ENCODE peak calls at places on chromosome 5, in four cellular contexts. T, V, Y and K are unnamed samples.

GRCh38 chr5:105952875-105953274 is 1717.9 kb downstream of the EFNA5 start:
- DNase-seq in T (no peak), V (no peak), Y (no peak), K (no peak)

GRCh38 chr5:154368041-154368800 is 77.6 kb upstream of the SAP30L start:
- DNase-seq in T (no peak), V (peak), Y (no peak), K (peak)

GRCh38 chr5:31116466-31117031 is 76.9 kb upstream of the CDH6 start:
- DNase-seq in T (no peak), V (no peak), Y (no peak), K (no peak)

GRCh38 chr5:172458956-172459355 is 4.6 kb upstream of the SH3PXD2B start:
- DNase-seq in T (no peak), V (no peak), Y (no peak), K (no peak)

GRCh38 chr5:31911291-31912265 is 262.5 kb downstream of the GOLPH3 start:
- DNase-seq in T (no peak), V (no peak), Y (no peak), K (no peak)

GRCh38 chr5:66840527-66841013 is 244.4 kb downstream of the MAST4 start:
- DNase-seq in T (peak), V (peak), Y (no peak), K (no peak)

GRCh38 chr5:112823181-112823580 is 37.9 kb upstream of the SRP19 start:
- DNase-seq in T (no peak), V (no peak), Y (no peak), K (no peak)

GRCh38 chr5:40679998-40680681 is 425 bp downstream of the PTGER4 start:
- DNase-seq in T (no peak), V (no peak), Y (no peak), K (no peak)

GRCh38 chr5:150357326-150358260 is at the start of gene TCOF1:
- DNase-seq in T (peak), V (peak), Y (peak), K (peak)

GRCh38 chr5:139204196-139204595 is 6.0 kb upstream of the SIL1 start:
- DNase-seq in T (no peak), V (no peak), Y (no peak), K (no peak)

GRCh38 chr5:53749611-53750010 is 189.2 kb downstream of the NDUFS4 start:
- DNase-seq in T (no peak), V (no peak), Y (no peak), K (no peak)
- TF ChIP-seq SUZ12 in T (no peak), V (no peak), Y (no peak), K (no peak)

GRCh38 chr5:143412656-143413342 is 9.3 kb upstream of the NR3C1 start:
- DNase-seq in T (no peak), V (no peak), Y (no peak), K (no peak)

GRCh38 chr5:143417503-143418139 is 14.1 kb upstream of the NR3C1 start:
- DNase-seq in T (no peak), V (no peak), Y (no peak), K (no peak)

GRCh38 chr5:143418140-143418866 is 14.8 kb upstream of the NR3C1 start:
- DNase-seq in T (no peak), V (peak), Y (no peak), K (no peak)

GRCh38 chr5:143413964-143414669 is 10.6 kb upstream of the NR3C1 start:
- DNase-seq in T (no peak), V (no peak), Y (no peak), K (no peak)

DNA sequence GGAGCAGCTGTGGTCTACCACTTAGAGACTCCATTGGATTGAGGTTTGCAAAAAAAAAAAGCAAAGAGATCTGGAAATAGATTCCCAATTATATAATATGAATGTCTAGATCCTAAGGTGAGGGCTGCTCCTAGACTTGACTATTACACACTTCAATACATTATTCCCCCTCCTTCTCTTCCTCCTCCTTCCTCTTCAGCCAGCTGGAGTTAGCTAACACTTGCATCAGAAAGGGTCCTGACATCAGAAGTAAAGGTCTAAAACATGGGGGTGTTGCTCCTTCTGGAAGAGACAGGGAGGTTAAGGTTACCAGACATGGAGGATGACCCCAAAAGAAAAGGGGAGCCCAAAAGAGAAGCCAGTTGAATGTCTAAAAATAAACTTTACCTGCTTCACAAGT is 12.9 kb upstream of the NR3C1 start:
- DNase-seq in T (no peak), V (no peak), Y (no peak), K (no peak)
- H3K4me3 ChIP-seq in T (no peak), V (no peak), Y (no peak), K (no peak)

GRCh38 chr5:166262395-166262794 is 2029.0 kb upstream of the WWC1 start:
- DNase-seq in T (no peak), V (no peak), Y (no peak), K (no peak)
- TF ChIP-seq SUZ12 in T (no peak), V (no peak), Y (no peak), K (no peak)

DNA sequence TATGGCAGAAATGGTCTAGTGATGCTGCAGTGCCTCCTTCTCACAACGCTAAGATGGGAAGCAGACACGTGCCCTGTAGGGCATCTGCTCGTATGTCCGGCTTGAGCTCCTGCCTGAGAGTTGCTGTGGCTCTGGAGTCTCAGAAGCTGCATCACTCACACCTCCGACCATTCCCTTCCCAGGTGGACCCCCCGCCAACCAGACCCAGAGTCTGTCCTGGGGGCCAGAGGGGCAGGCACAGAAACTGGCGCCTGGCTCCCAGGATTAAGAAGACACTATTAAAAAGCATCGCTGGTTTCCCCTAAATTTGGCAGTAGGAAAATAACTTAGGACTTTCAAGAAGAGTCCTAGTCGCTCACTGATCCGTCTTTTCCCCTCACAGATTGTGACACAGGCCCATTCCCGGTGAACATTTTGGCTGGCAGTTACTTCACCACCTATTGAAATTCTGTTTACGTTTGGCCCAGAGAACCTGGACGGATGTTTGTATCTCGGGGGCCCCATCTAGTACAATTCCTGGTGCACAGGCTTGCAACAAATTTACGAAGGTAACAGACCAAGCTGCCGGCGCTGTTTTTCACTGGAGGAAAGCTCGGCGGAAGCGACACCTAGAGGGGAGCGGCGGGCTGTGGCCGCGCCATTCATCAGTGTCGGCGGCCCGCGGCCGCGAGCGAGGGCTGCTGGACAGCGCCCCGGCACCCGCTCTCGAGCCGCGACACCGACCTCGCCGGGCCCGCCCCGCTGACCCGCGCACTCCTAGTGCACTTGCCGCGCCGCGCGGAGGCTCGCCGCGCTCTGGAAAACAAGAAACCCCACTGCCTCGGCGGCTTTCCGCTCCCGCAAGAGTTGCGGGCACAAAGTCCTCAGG is 1.6 kb downstream of the FSTL4 start:
- DNase-seq in T (no peak), V (peak), Y (peak), K (no peak)
- H3K4me3 ChIP-seq in T (no peak), V (peak), Y (peak), K (peak)

GRCh38 chr5:132677191-132677590 is 3.4 kb downstream of the IL4 start:
- DNase-seq in T (no peak), V (peak), Y (no peak), K (no peak)
- TF ChIP-seq SUZ12 in T (no peak), V (no peak), Y (no peak), K (no peak)

GRCh38 chr5:128201065-128201926 is 117.7 kb downstream of the SLC12A2 start:
- DNase-seq in T (no peak), V (peak), Y (peak), K (peak)
- H3K4me3 ChIP-seq in T (no peak), V (no peak), Y (peak), K (no peak)

GRCh38 chr5:21680196-21680595 is 1172.9 kb downstream of the CDH12 start:
- DNase-seq in T (no peak), V (no peak), Y (no peak), K (no peak)
- TF ChIP-seq SUZ12 in T (no peak), V (no peak), Y (no peak), K (no peak)

DNA sequence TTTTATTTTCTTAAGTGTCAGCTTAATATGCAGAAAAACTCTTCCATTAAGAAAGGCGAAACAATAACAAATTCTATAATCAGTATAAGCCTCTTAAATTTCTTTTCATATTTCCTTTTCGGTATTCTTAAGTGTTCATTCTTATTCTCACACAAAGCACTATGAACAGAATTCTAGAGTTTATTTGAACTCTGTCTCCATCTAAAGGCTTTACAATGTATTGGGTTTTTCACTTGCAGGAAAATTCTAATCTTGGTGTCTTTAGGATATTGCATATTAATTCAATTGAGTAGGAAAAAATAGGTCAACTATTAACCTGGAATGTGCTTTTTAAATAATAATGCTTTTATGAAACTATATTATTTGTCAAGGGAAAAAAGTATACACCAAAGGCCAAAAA is 166.6 kb downstream of the SLF1 start:
- DNase-seq in T (no peak), V (no peak), Y (no peak), K (no peak)
- H3K4me3 ChIP-seq in T (no peak), V (no peak), Y (no peak), K (no peak)

GRCh38 chr5:141603912-141604311 is 14.9 kb downstream of the DIAPH1 start:
- DNase-seq in T (no peak), V (no peak), Y (no peak), K (no peak)

GRCh38 chr5:141608557-141608956 is 10.2 kb downstream of the DIAPH1 start:
- DNase-seq in T (no peak), V (peak), Y (no peak), K (no peak)

GRCh38 chr5:141608046-141608445 is 10.8 kb downstream of the DIAPH1 start:
- DNase-seq in T (no peak), V (no peak), Y (no peak), K (no peak)

GRCh38 chr5:141605523-141606277 is 13.1 kb downstream of the DIAPH1 start:
- DNase-seq in T (peak), V (no peak), Y (no peak), K (no peak)

DNA sequence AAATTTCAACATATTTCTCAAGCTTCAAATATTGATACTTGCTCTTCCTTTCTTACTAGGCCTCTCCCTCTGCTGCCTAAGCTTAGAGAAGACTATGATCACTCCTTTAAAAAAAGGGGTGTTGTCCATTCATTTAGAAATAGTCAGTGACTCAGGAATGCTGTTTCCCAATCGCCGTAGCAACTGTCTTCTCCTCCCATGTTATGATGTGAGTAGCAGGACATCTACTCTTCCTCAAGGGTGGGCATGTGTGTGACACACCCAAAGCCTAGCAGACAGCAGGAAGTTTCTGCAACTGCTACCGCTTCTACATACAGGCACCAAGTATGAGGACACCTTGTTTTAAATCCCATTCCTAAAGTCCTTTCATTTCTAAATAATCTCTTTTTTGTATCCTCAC is 14.5 kb downstream of the DIAPH1 start:
- DNase-seq in T (no peak), V (peak), Y (no peak), K (no peak)
- TF ChIP-seq SUZ12 in T (no peak), V (no peak), Y (no peak), K (no peak)

GRCh38 chr5:167658890-167659289 is 632.6 kb upstream of the WWC1 start:
- DNase-seq in T (no peak), V (no peak), Y (no peak), K (no peak)
- H3K4me3 ChIP-seq in T (no peak), V (no peak), Y (no peak), K (no peak)